ENCODE peak calls at places on chromosomes 4 and X, in five cellular contexts. L is naive thymus-derived CD4-positive, alpha-beta T cell; Z is CD8-positive, alpha-beta memory T cell; C is astrocyte; I is right lobe of liver. O is an unnamed sample.

GRCh38 chr4:139933541-139933940 is 220.4 kb downstream of the MAML3 start:
- DNase-seq in Z (no peak), I (no peak), C (no peak), L (no peak), O (no peak)

GRCh38 chrX:338281-338835 is 19.8 kb upstream of the GTPBP6 start:
- DNase-seq in I (peak), C (no peak), Z (no peak), L (no peak), O (no peak)

GRCh38 chr4:153260152-153260551 is 55.9 kb downstream of the TRIM2 start:
- DNase-seq in I (no peak), L (no peak), Z (no peak), C (no peak), O (no peak)

GRCh38 chr4:108709722-108710121 is 53.1 kb downstream of the ETNPPL start:
- DNase-seq in L (no peak), C (no peak), I (no peak), Z (no peak), O (no peak)

GRCh38 chrX:45771114-45771513 is 570.4 kb upstream of the DIPK2B start:
- DNase-seq in L (no peak), C (peak), Z (no peak), I (no peak), O (no peak)

GRCh38 chr4:126495163-126495752 is 1137.5 kb upstream of the INTU start:
- DNase-seq in Z (no peak), I (no peak), C (no peak), L (no peak), O (no peak)

GRCh38 chr4:22345055-22345454 is 170.8 kb downstream of the ADGRA3 start:
- DNase-seq in I (no peak), C (no peak), L (no peak), Z (no peak), O (no peak)

GRCh38 chrX:23403849-23404248 is 69.2 kb downstream of the PTCHD1 start:
- DNase-seq in C (no peak), I (no peak), Z (no peak), L (no peak), O (no peak)

GRCh38 chr4:123952530-123953274 is 556.1 kb downstream of the SPRY1 start:
- DNase-seq in I (no peak), Z (no peak), C (peak), L (no peak), O (no peak)

GRCh38 chrX:455673-456072 is 69.0 kb upstream of the PPP2R3B start:
- DNase-seq in I (no peak), Z (no peak), C (no peak), L (no peak), O (no peak)

GRCh38 chr4:173334891-173335754 is 965 bp upstream of the HMGB2 start:
- DNase-seq in C (peak), I (peak), L (peak), Z (no peak), O (peak)

GRCh38 chr4:5036239-5036638 is 15.0 kb upstream of the STK32B start:
- DNase-seq in I (no peak), C (peak), Z (no peak), L (no peak), O (peak)

GRCh38 chr4:187606581-187606980 is 389.0 kb upstream of the ZFP42 start:
- DNase-seq in Z (no peak), L (no peak), C (peak), I (no peak), O (peak)

GRCh38 chr4:128528793-128529553 is 241.4 kb upstream of the PGRMC2 start:
- DNase-seq in Z (no peak), C (peak), I (no peak), L (no peak), O (no peak)

GRCh38 chr4:23022032-23022431 is 329.3 kb downstream of the GBA3 start:
- DNase-seq in C (peak), I (no peak), Z (no peak), L (no peak), O (no peak)

GRCh38 chr4:41124916-41125548 is 89.3 kb downstream of the APBB2 start:
- DNase-seq in L (no peak), C (peak), Z (no peak), I (no peak), O (no peak)

GRCh38 chrX:88883205-88883604 is 136.2 kb downstream of the CPXCR1 start:
- DNase-seq in C (no peak), L (no peak), I (no peak), Z (no peak), O (no peak)

GRCh38 chr4:69951602-69952001 is 13.9 kb downstream of the CSN2 start:
- DNase-seq in C (no peak), L (no peak), Z (no peak), I (no peak), O (no peak)

GRCh38 chr4:79906306-79906705 is 166.7 kb downstream of the ANTXR2 start:
- DNase-seq in I (no peak), C (no peak), L (no peak), Z (no peak), O (no peak)

GRCh38 chr4:112473985-112474384 is 42.0 kb downstream of the NEUROG2 start:
- DNase-seq in I (no peak), C (no peak), L (no peak), Z (no peak), O (no peak)

GRCh38 chr4:177573487-177573886 is 131.2 kb upstream of the AGA start:
- DNase-seq in I (no peak), C (peak), Z (no peak), L (no peak), O (no peak)

GRCh38 chr4:150150545-150151156 is 72.4 kb downstream of the DCLK2 start:
- DNase-seq in C (no peak), Z (no peak), L (no peak), I (no peak), O (no peak)

GRCh38 chrX:126855839-126856238 is 36.3 kb downstream of the PRR32 start:
- DNase-seq in L (no peak), Z (no peak), I (no peak), C (no peak), O (no peak)

GRCh38 chrX:48470110-48470832 is at the start of gene SLC38A5:
- DNase-seq in C (no peak), Z (no peak), I (peak), L (no peak), O (peak)

GRCh38 chrX:100447563-100448397 is 37.7 kb upstream of the PCDH19 start:
- DNase-seq in L (no peak), C (no peak), I (peak), Z (no peak), O (peak)

GRCh38 chr4:123867910-123868587 is 471.5 kb downstream of the SPRY1 start:
- DNase-seq in Z (no peak), I (no peak), L (no peak), C (no peak), O (no peak)

GRCh38 chr4:18846313-18846712 is 824.8 kb upstream of the LCORL start:
- DNase-seq in Z (no peak), I (no peak), L (no peak), C (no peak), O (no peak)

GRCh38 chr4:110663738-110664444 is 41.0 kb upstream of the PITX2 start:
- DNase-seq in Z (no peak), L (no peak), C (peak), I (no peak), O (no peak)

GRCh38 chr4:604131-604530 is 21.2 kb upstream of the PDE6B start:
- DNase-seq in C (no peak), I (no peak), L (no peak), Z (no peak), O (no peak)

GRCh38 chrX:118632862-118633261 is 94.5 kb upstream of the IL13RA1 start:
- DNase-seq in Z (no peak), I (no peak), L (no peak), C (no peak), O (no peak)

GRCh38 chrX:1196436-1196835 is 16.0 kb downstream of the CRLF2 start:
- DNase-seq in Z (no peak), C (no peak), I (no peak), L (no peak), O (no peak)

GRCh38 chr4:82780398-82781231 is 18.0 kb downstream of the SCD5 start:
- DNase-seq in L (no peak), I (peak), C (peak), Z (no peak), O (peak)

GRCh38 chrX:7347465-7347864 is 199.5 kb upstream of the PUDP start:
- DNase-seq in I (no peak), C (no peak), Z (no peak), L (no peak), O (peak)

GRCh38 chrX:47133493-47133892 is 11.0 kb downstream of the NDUFB11 start:
- DNase-seq in Z (no peak), L (no peak), C (no peak), I (no peak), O (no peak)

GRCh38 chrX:53458082-53458481 is 23.9 kb upstream of the HSD17B10 start:
- DNase-seq in L (no peak), C (no peak), I (no peak), Z (no peak), O (no peak)

GRCh38 chrX:24242649-24243556 is 71.0 kb downstream of the SUPT20HL2 start:
- DNase-seq in I (no peak), L (no peak), Z (no peak), C (peak), O (peak)

DNA sequence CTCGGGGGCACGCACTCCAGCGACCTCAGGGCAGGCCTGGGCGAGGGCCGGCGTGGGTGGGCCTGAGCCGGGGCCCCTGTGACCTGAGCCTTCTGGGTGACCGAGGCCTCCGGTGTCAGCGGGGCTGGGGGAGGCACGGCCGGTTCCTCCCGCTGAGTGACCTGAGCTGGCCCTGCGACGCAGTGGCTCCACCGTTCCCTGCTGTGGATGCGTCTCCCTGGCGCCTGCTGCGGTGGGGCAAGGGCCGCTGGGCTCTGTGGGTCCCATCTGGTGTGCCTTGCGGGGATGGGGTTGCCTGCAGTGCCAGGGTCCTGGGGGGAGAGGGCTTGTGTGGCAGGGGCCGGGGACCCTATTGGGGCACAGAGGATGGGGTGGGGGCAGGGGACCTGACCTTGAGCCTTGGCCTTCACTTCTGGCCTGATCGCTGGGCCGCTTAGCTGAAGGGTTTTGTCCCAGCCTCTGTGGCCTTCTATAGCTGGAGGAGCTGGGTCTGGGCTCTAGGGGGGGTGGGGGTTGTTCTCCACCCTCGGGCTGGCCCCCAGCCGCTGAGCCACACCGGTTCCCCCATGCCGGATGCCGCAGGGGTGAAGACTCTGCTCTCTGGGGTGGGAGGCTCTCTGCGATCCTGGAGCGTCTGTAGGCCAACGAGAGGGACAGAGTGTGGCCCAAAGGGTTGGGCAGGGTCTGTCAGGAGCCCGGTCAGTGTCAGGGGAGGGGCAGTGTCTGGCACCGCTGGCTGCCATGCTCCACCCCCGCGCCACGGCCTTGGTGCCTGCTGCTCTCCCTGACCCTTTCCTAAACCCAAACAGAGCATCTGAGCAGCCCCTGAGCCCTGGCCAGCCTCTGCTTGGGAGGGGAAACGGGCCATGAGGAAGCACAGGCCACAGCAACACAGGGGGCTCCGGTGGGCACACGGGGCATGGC is 2.3 kb downstream of the NAT8L start:
- DNase-seq in Z (no peak), C (no peak), I (peak), L (no peak), O (no peak)
- H3K4me3 ChIP-seq in Z (no peak), C (no peak), I (no peak), L (no peak), O (no peak)

DNA sequence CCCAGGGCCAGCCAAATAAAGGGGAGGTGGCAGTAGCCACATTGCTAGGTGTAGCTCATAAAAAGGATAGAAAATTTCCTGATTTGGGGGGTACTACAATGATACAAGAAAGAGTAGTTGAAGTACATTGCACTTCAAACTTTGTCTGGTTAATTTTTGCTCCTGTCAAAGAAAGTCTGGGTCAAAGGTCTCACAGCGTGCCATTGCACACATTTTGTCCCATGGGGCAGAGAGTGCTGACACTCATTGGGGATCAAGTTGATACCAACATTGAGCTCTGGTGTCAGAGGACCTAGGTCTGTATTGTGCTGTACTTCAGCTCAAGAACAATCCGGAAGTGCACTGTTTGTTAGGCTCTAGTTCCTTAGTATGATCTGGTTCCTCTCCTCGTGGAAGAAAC is 229.2 kb upstream of the AGTR2 start:
- DNase-seq in C (no peak), Z (no peak), I (no peak), L (no peak), O (peak)
- H3K4me3 ChIP-seq in C (no peak), Z (no peak), I (no peak), L (no peak), O (peak)

GRCh38 chr4:105145059-105145912 is 1.4 kb upstream of the TET2 start:
- DNase-seq in C (no peak), Z (peak), L (peak), I (no peak), O (no peak)

GRCh38 chr4:105147226-105148151 is 813 bp downstream of the TET2 start:
- DNase-seq in L (peak), Z (peak), C (peak), I (peak), O (peak)

GRCh38 chr4:105146286-105147219 is at the start of gene TET2:
- DNase-seq in L (peak), I (peak), Z (peak), C (peak), O (peak)

GRCh38 chr4:105149771-105150170 is 3.1 kb downstream of the TET2 start:
- DNase-seq in C (no peak), L (no peak), I (no peak), Z (no peak), O (no peak)

GRCh38 chr4:105145913-105146285 is 777 bp upstream of the TET2 start:
- DNase-seq in C (no peak), Z (peak), I (peak), L (peak), O (peak)
- H3K4me3 ChIP-seq in C (peak), Z (peak), I (peak), L (peak), O (peak)

GRCh38 chrX:74550295-74550802 is 64.1 kb downstream of the RLIM start:
- DNase-seq in Z (peak), L (peak), I (peak), C (peak), O (peak)
- H3K4me3 ChIP-seq in Z (no peak), L (peak), I (no peak), C (peak), O (no peak)

DNA sequence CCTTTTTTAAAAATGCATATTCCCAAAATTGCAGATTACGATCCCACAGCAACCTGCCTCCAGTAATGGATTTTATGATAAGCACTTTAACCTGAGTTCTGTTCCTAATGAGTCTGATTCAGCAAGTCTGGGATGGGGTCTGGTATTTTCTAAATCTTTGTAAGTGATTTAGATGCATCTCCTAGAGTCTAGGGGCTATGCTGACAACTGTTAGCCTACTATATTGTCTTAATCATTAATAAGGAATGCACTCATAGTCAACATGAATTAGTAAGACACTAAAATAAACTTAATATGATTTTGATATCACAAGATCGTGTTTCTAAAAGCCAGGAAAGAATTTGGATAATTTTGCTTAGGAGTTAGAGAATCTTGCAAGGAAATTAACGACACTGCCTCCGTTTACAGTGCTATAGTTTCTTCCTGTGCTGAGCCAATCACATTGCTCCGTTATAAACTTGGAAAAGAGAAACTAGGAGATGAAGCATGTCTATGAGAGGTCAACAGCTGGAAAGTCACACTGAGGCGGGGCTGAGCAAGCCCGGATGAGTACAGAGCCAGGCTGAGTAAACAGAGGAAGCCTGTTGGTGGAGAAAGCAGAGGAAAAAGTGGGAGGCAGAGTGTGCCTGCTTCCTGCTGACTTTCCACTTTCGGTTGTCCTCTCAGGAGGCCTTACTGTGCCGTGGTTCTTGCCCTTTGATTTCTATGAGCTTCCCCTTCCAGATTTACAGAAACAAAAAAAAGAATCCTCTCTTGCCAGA is 5.4 kb downstream of the SCARB2 start:
- DNase-seq in L (no peak), C (peak), Z (no peak), I (peak), O (no peak)
- H3K4me3 ChIP-seq in L (no peak), C (peak), Z (no peak), I (no peak), O (no peak)

GRCh38 chr4:39354178-39354503 is 12.0 kb downstream of the RFC1 start:
- DNase-seq in I (no peak), C (no peak), Z (no peak), L (no peak), O (no peak)
- H3K4me3 ChIP-seq in I (no peak), C (peak), Z (peak), L (peak), O (peak)

DNA sequence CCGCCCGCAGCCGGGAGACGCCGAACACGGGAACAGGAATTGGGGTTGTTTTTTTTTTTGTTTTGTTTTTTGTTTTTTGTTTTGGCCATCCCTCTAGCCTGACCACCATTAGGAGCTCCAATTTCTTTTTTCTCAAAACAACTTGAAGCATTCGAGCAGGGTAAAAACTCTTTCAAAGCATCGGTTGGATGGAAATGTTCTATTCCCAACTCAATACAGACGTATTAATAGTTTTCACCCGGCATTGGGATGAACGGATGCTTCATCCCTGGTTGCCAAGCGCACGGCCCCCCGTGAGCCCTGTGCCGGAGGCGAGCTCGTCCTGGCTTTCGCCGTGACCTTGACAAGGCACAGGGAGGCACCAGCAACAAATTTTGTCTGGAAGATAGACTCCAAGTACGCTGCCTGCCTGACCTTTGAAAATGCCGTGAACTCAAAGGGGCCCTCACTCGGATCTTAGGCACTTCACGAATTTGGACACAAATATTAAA is 352 bp upstream of the MAP3K15 start:
- DNase-seq in C (no peak), L (no peak), I (no peak), Z (no peak), O (no peak)
- H3K4me3 ChIP-seq in C (no peak), L (no peak), I (no peak), Z (no peak), O (no peak)

GRCh38 chrX:57451426-57452020 is 140.3 kb upstream of the ZXDB start:
- DNase-seq in C (no peak), L (no peak), Z (no peak), I (no peak), O (no peak)

GRCh38 chrX:57445046-57445445 is 146.8 kb upstream of the ZXDB start:
- DNase-seq in C (no peak), Z (no peak), L (no peak), I (no peak), O (no peak)

GRCh38 chrX:57447856-57448255 is 144.0 kb upstream of the ZXDB start:
- DNase-seq in I (no peak), C (no peak), Z (no peak), L (no peak), O (no peak)
- H3K4me3 ChIP-seq in I (no peak), C (no peak), Z (no peak), L (no peak), O (no peak)

DNA sequence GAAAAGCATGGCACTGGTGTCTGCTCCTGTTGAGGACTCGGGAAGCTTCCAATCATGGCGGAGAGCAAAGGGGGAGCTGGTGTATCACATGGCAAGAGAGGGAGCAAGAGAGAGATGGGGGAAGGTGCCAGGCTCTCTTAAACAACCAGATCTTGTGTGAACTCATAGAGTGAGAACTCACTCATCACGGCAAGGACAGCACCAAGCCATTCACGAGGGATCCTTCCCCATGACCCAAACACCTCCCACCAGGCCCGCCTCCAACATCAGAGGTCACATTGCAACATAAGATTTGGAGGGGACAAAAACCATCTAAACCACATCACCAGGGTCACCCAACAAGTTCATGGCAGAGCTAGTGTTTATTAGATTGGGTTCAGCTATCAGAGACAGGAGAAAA is 218.7 kb upstream of the BCOR start:
- DNase-seq in C (no peak), Z (no peak), L (no peak), I (no peak), O (no peak)
- H3K4me3 ChIP-seq in C (no peak), Z (no peak), L (no peak), I (no peak), O (no peak)